ENCODE peak calls at places on chromosomes 12 and 14, in four cellular contexts. One of them, this sample, is unnamed.

GRCh38 chr12:118979763-118980406 is 1.5 kb upstream of the SRRM4 start:
- DNase-seq in lower leg skin: no peak
- DNase-seq in amygdala: peak
- DNase-seq in ovary: no peak
- DNase-seq in this sample: no peak

GRCh38 chr14:85471744-85472143 is 58.2 kb upstream of the FLRT2 start:
- DNase-seq in lower leg skin: no peak
- DNase-seq in amygdala: no peak
- DNase-seq in ovary: no peak
- DNase-seq in this sample: no peak

GRCh38 chr12:113403435-113404415 is at the start of gene SDS:
- DNase-seq in lower leg skin: no peak
- DNase-seq in amygdala: peak
- DNase-seq in ovary: peak
- DNase-seq in this sample: no peak

GRCh38 chr14:90850487-90850886 is 34.3 kb upstream of the TTC7B start:
- DNase-seq in lower leg skin: no peak
- DNase-seq in amygdala: no peak
- DNase-seq in ovary: no peak
- DNase-seq in this sample: no peak

GRCh38 chr14:90783344-90783743 is 32.9 kb downstream of the TTC7B start:
- DNase-seq in lower leg skin: no peak
- DNase-seq in amygdala: no peak
- DNase-seq in ovary: no peak
- DNase-seq in this sample: peak

GRCh38 chr12:124768462-124769165 is 95.0 kb downstream of the SCARB1 start:
- DNase-seq in lower leg skin: no peak
- DNase-seq in amygdala: no peak
- DNase-seq in ovary: no peak
- DNase-seq in this sample: no peak

GRCh38 chr14:106875503-106875902 is 1349.1 kb downstream of the TMEM121 start:
- DNase-seq in lower leg skin: no peak
- DNase-seq in amygdala: no peak
- DNase-seq in ovary: peak
- DNase-seq in this sample: no peak

GRCh38 chr14:22882064-22882463 is 958 bp upstream of the REM2 start:
- DNase-seq in lower leg skin: no peak
- DNase-seq in amygdala: no peak
- DNase-seq in ovary: no peak
- DNase-seq in this sample: no peak

GRCh38 chr12:53737951-53738833 is 10.9 kb upstream of the CALCOCO1 start:
- DNase-seq in lower leg skin: no peak
- DNase-seq in amygdala: no peak
- DNase-seq in ovary: no peak
- DNase-seq in this sample: no peak

GRCh38 chr12:11069854-11070253 is 7.8 kb upstream of the TAS2R46 start:
- DNase-seq in lower leg skin: no peak
- DNase-seq in amygdala: no peak
- DNase-seq in ovary: no peak
- DNase-seq in this sample: no peak

GRCh38 chr12:58877243-58877743 is 43.0 kb downstream of the LRIG3 start:
- DNase-seq in lower leg skin: no peak
- DNase-seq in amygdala: no peak
- DNase-seq in ovary: no peak
- DNase-seq in this sample: no peak

GRCh38 chr14:30988509-30988908 is 36.9 kb upstream of the AP4S1 start:
- DNase-seq in lower leg skin: no peak
- DNase-seq in amygdala: no peak
- DNase-seq in ovary: no peak
- DNase-seq in this sample: no peak

GRCh38 chr12:90627180-90627896 is 327.6 kb downstream of the CCER1 start:
- DNase-seq in lower leg skin: no peak
- DNase-seq in amygdala: no peak
- DNase-seq in ovary: no peak
- DNase-seq in this sample: no peak

GRCh38 chr12:104506691-104507401 is 50.1 kb downstream of the CHST11 start:
- DNase-seq in lower leg skin: no peak
- DNase-seq in amygdala: no peak
- DNase-seq in ovary: no peak
- DNase-seq in this sample: no peak

GRCh38 chr12:111180830-111181726 is 187.8 kb downstream of the PHETA1 start:
- DNase-seq in lower leg skin: no peak
- DNase-seq in amygdala: no peak
- DNase-seq in ovary: peak
- DNase-seq in this sample: no peak

GRCh38 chr12:45259732-45260480 is 44.0 kb downstream of the ANO6 start:
- DNase-seq in lower leg skin: no peak
- DNase-seq in amygdala: no peak
- DNase-seq in ovary: no peak
- DNase-seq in this sample: no peak

GRCh38 chr12:21615441-21615840 is 10.8 kb upstream of the GYS2 start:
- DNase-seq in lower leg skin: no peak
- DNase-seq in amygdala: no peak
- DNase-seq in ovary: no peak
- DNase-seq in this sample: no peak

GRCh38 chr14:88323086-88323519 is at the start of gene KCNK10:
- DNase-seq in lower leg skin: no peak
- DNase-seq in amygdala: peak
- DNase-seq in ovary: no peak
- DNase-seq in this sample: no peak

GRCh38 chr12:57891639-57892228 is 45.2 kb upstream of the CTDSP2 start:
- DNase-seq in lower leg skin: no peak
- DNase-seq in amygdala: no peak
- DNase-seq in ovary: no peak
- DNase-seq in this sample: no peak

GRCh38 chr14:20493634-20494033 is 11.7 kb upstream of the RNASE10 start:
- DNase-seq in lower leg skin: no peak
- DNase-seq in amygdala: no peak
- DNase-seq in ovary: no peak
- DNase-seq in this sample: no peak

GRCh38 chr12:12684375-12685106 is 11.4 kb downstream of the GPR19 start:
- DNase-seq in lower leg skin: no peak
- DNase-seq in amygdala: peak
- DNase-seq in ovary: no peak
- DNase-seq in this sample: no peak

GRCh38 chr12:90280033-90280432 is 571.4 kb upstream of the ATP2B1 start:
- DNase-seq in lower leg skin: no peak
- DNase-seq in amygdala: no peak
- DNase-seq in ovary: no peak
- DNase-seq in this sample: no peak

GRCh38 chr12:19411234-19412221 is 27.8 kb upstream of the AEBP2 start:
- DNase-seq in lower leg skin: peak
- DNase-seq in amygdala: no peak
- DNase-seq in ovary: no peak
- DNase-seq in this sample: no peak

GRCh38 chr14:58078471-58078870 is 73.5 kb downstream of the ARMH4 start:
- DNase-seq in lower leg skin: no peak
- DNase-seq in amygdala: no peak
- DNase-seq in ovary: no peak
- DNase-seq in this sample: no peak

GRCh38 chr12:124519741-124520140 is 47.7 kb downstream of the NCOR2 start:
- DNase-seq in lower leg skin: no peak
- DNase-seq in amygdala: no peak
- DNase-seq in ovary: no peak
- DNase-seq in this sample: no peak

GRCh38 chr14:51848120-51848519 is 12.3 kb upstream of the GNG2 start:
- DNase-seq in lower leg skin: no peak
- DNase-seq in amygdala: no peak
- DNase-seq in ovary: no peak
- DNase-seq in this sample: no peak

GRCh38 chr12:52037248-52037861 is 13.9 kb upstream of the NR4A1 start:
- DNase-seq in lower leg skin: peak
- DNase-seq in amygdala: no peak
- DNase-seq in ovary: peak
- DNase-seq in this sample: no peak

GRCh38 chr14:34340226-34340625 is 121.8 kb downstream of the SPTSSA start:
- DNase-seq in lower leg skin: no peak
- DNase-seq in amygdala: no peak
- DNase-seq in ovary: no peak
- DNase-seq in this sample: no peak

GRCh38 chr12:88957358-88957757 is 377.1 kb upstream of the KITLG start:
- DNase-seq in lower leg skin: no peak
- DNase-seq in amygdala: no peak
- DNase-seq in ovary: no peak
- DNase-seq in this sample: no peak

GRCh38 chr12:121592323-121592722 is 11.5 kb upstream of the KDM2B start:
- DNase-seq in lower leg skin: no peak
- DNase-seq in amygdala: no peak
- DNase-seq in ovary: no peak
- DNase-seq in this sample: no peak

This sample was measured in mesenteric fat pad.